ENCODE peak calls at places on chromosomes 12 and 14, in six cellular contexts. One of them, this sample, is unnamed.
A peak's percentile ranks its signal among the peaks of the same experiment; 100 is the strongest.

GRCh38 chr14:61048640-61049039 is 67.6 kb downstream of the SLC38A6 start:
- DNase-seq in SW 1271: no peak
- DNase-seq in stomach: no peak
- DNase-seq in dorsolateral prefrontal cortex: no peak
- DNase-seq in heart left ventricle: no peak
- DNase-seq in cerebellum: no peak
- DNase-seq in this sample: no peak

GRCh38 chr12:79782197-79782890 is 91.6 kb upstream of the PAWR start:
- DNase-seq in heart left ventricle: no peak
- DNase-seq in dorsolateral prefrontal cortex: no peak
- DNase-seq in stomach: no peak
- DNase-seq in cerebellum: no peak
- DNase-seq in SW 1271: peak; percentile 42
- DNase-seq in this sample: no peak

GRCh38 chr14:57295261-57295660 is 26.5 kb downstream of the AP5M1 start:
- DNase-seq in cerebellum: no peak
- DNase-seq in heart left ventricle: no peak
- DNase-seq in dorsolateral prefrontal cortex: no peak
- DNase-seq in SW 1271: no peak
- DNase-seq in stomach: no peak
- DNase-seq in this sample: no peak

GRCh38 chr14:61752626-61753025 is 9.6 kb upstream of the SNAPC1 start:
- DNase-seq in SW 1271: no peak
- DNase-seq in dorsolateral prefrontal cortex: no peak
- DNase-seq in cerebellum: no peak
- DNase-seq in heart left ventricle: no peak
- DNase-seq in stomach: no peak
- DNase-seq in this sample: no peak

GRCh38 chr12:64171715-64172114 is 50.4 kb downstream of the KICS2 start:
- DNase-seq in heart left ventricle: no peak
- DNase-seq in stomach: no peak
- DNase-seq in SW 1271: peak; percentile 62
- DNase-seq in dorsolateral prefrontal cortex: no peak
- DNase-seq in cerebellum: no peak
- DNase-seq in this sample: no peak

GRCh38 chr12:104906695-104907094 is 51.4 kb downstream of the SLC41A2 start:
- DNase-seq in cerebellum: no peak
- DNase-seq in SW 1271: no peak
- DNase-seq in stomach: no peak
- DNase-seq in heart left ventricle: no peak
- DNase-seq in dorsolateral prefrontal cortex: no peak
- DNase-seq in this sample: no peak

GRCh38 chr14:66036598-66036997 is 449.6 kb upstream of the CCDC196 start:
- DNase-seq in stomach: no peak
- DNase-seq in dorsolateral prefrontal cortex: no peak
- DNase-seq in SW 1271: no peak
- DNase-seq in heart left ventricle: no peak
- DNase-seq in cerebellum: no peak
- DNase-seq in this sample: no peak

GRCh38 chr14:102323102-102323501 is 3.6 kb downstream of the ZNF839 start:
- DNase-seq in stomach: peak; percentile 67
- DNase-seq in SW 1271: peak; percentile 80
- DNase-seq in dorsolateral prefrontal cortex: peak; percentile 83
- DNase-seq in heart left ventricle: peak; percentile 56
- DNase-seq in cerebellum: peak; percentile 69
- DNase-seq in this sample: peak; percentile 28

GRCh38 chr14:48792376-48793024 is 793.7 kb downstream of the RPS29 start:
- DNase-seq in SW 1271: no peak
- DNase-seq in heart left ventricle: no peak
- DNase-seq in stomach: no peak
- DNase-seq in dorsolateral prefrontal cortex: no peak
- DNase-seq in cerebellum: no peak
- DNase-seq in this sample: no peak

GRCh38 chr12:121797937-121798801 is 4.7 kb upstream of the RHOF start:
- DNase-seq in dorsolateral prefrontal cortex: peak; percentile 71
- DNase-seq in stomach: peak; percentile 76
- DNase-seq in heart left ventricle: peak; percentile 85
- DNase-seq in SW 1271: no peak
- DNase-seq in cerebellum: no peak
- DNase-seq in this sample: no peak

This sample was measured in activated CD4-positive, alpha-beta memory T cell treated with anti-CD3 and anti-CD28 coated beads, Interleukin-2, amount 10 ng/mL, durations not matched to agents 7 days and 5 days.